ENCODE peak calls at places on chromosome 21, in eight cellular contexts. Z is adrenal gland, N is heart left ventricle, J is IMR-90, E is stomach, C is uterus, F is breast epithelium, P is tibial nerve. S is an unnamed sample.

GRCh38 chr21:21165063-21165645 is 166.9 kb downstream of the NCAM2 start:
- DNase-seq in Z (no peak), N (no peak), J (peak; percentile 97), E (no peak), C (no peak), F (no peak), P (peak; percentile 26), S (no peak)

GRCh38 chr21:38377165-38378093 is 120.6 kb downstream of the KCNJ15 start:
- DNase-seq in Z (no peak), N (no peak), J (no peak), E (no peak), C (no peak), F (no peak), P (no peak), S (no peak)

GRCh38 chr21:29477941-29478340 is 179.2 kb downstream of the BACH1 start:
- DNase-seq in Z (no peak), N (no peak), J (peak; percentile 71), E (no peak), C (no peak), F (no peak), P (no peak), S (no peak)

GRCh38 chr21:31872452-31873274 is at the start of gene HUNK:
- DNase-seq in Z (peak; percentile 30), N (no peak), J (peak; percentile 54), E (no peak), C (peak; percentile 42), F (no peak), P (no peak), S (no peak)

GRCh38 chr21:25639167-25639921 is at the start of gene JAM2:
- DNase-seq in Z (peak; percentile 48), N (peak; percentile 76), J (peak; percentile 29), E (no peak), C (peak; percentile 57), F (no peak), P (peak; percentile 39), S (peak; percentile 85)

GRCh38 chr21:30935889-30936168 is 54.4 kb upstream of the KRTAP11-1 start:
- DNase-seq in Z (no peak), N (no peak), J (no peak), E (no peak), C (no peak), F (no peak), P (no peak), S (no peak)

GRCh38 chr21:28986677-28987076 is 6.0 kb downstream of the LTN1 start:
- DNase-seq in Z (no peak), N (no peak), J (no peak), E (peak; percentile 36), C (no peak), F (no peak), P (no peak), S (no peak)

GRCh38 chr21:26043891-26044290 is 126.7 kb downstream of the APP start:
- DNase-seq in Z (no peak), N (no peak), J (no peak), E (no peak), C (no peak), F (no peak), P (no peak), S (no peak)

GRCh38 chr21:26883768-26884167 is 38.6 kb upstream of the ADAMTS1 start:
- DNase-seq in Z (no peak), N (no peak), J (peak; percentile 15), E (no peak), C (no peak), F (no peak), P (peak; percentile 8), S (no peak)

GRCh38 chr21:15967661-15968060 is 237.9 kb downstream of the USP25 start:
- DNase-seq in Z (no peak), N (no peak), J (peak; percentile 5), E (no peak), C (no peak), F (no peak), P (no peak), S (no peak)

GRCh38 chr21:32143222-32143939 is 135.5 kb downstream of the MIS18A start:
- DNase-seq in Z (no peak), N (peak; percentile 65), J (peak; percentile 3), E (no peak), C (no peak), F (no peak), P (peak; percentile 16), S (peak; percentile 36)

GRCh38 chr21:33884361-33885157 is 31.0 kb downstream of the ATP5PO start:
- DNase-seq in Z (no peak), N (no peak), J (no peak), E (no peak), C (no peak), F (no peak), P (no peak), S (no peak)

GRCh38 chr21:16517380-16517779 is 787.6 kb downstream of the USP25 start:
- DNase-seq in Z (no peak), N (no peak), J (peak; percentile 8), E (no peak), C (no peak), F (no peak), P (no peak), S (no peak)

DNA sequence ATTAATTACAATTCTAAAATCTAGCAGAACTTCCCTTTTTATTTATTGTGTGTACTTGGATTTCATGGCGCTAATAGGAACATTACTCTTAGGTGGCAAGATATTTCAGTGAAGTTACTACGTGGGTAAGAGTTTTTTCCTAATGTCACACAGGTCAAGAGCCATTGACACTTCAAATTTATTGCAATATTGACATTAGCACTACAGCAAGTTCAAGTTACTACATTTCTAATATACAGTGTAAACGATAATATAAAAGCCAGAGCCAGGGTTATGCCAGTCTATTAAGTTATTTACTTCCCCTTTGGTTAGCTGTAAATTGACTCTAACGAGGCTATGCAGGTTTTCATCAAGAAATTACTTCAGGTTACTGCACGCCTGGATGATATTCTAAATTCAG is 29.7 kb downstream of the CHODL start:
- DNase-seq in Z (no peak), N (no peak), J (no peak), E (no peak), C (no peak), F (no peak), P (no peak), S (no peak)
- TF ChIP-seq POLR2A in Z (no peak), N (no peak), J (no peak), E (no peak), C (no peak), F (no peak), P (no peak), S (no peak)

DNA sequence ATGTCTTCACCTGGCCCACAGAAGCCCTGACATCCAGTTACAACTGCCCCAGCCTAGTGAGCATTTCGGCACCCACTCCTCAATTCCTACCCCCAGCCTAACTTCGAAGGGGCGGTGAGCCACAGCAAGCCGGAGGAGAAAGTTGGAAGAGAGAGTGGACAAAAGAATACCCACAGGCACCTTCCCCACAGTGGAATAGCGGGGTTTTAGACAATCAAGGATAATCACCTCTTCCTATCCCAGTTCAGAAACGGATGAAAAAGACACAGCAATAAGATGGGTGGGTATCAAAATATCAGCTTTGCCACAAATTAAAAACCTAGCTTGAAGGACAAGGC is 1.3 kb upstream of the LSS start:
- DNase-seq in Z (no peak), N (no peak), J (no peak), E (no peak), C (no peak), F (no peak), P (no peak), S (no peak)
- H3K4me3 ChIP-seq in Z (peak overlapping the region; percentile 94), N (peak overlapping the region; percentile 69), J (no peak overlapping the region), E (peak overlapping the region; percentile 65), C (peak overlapping the region; percentile 99), F (peak overlapping the region; percentile 94), P (peak overlapping the region; percentile 70), S (no peak overlapping the region)

GRCh38 chr21:36640260-36641244 is 58.4 kb upstream of the SIM2 start:
- DNase-seq in Z (no peak), N (no peak), J (peak; percentile 23), E (no peak), C (no peak), F (no peak), P (no peak), S (no peak)
- TF ChIP-seq CTCF in Z (no peak), N (no peak), J (no peak), E (no peak), C (no peak), F (no peak), P (no peak), S (no peak)

GRCh38 chr21:39445339-39446269 is at the start of gene LCA5L:
- DNase-seq in Z (peak; percentile 95), N (peak; percentile 97), J (peak; percentile 81), E (peak; percentile 92), C (peak; percentile 86), F (peak; percentile 90), P (peak; percentile 76), S (peak; percentile 97)
- TF ChIP-seq POLR2A in Z (peak; percentile 94), N (peak; percentile 87), J (peak; percentile 59), E (no peak), C (peak; percentile 81), F (peak; percentile 37), P (peak; percentile 81), S (no peak)

DNA sequence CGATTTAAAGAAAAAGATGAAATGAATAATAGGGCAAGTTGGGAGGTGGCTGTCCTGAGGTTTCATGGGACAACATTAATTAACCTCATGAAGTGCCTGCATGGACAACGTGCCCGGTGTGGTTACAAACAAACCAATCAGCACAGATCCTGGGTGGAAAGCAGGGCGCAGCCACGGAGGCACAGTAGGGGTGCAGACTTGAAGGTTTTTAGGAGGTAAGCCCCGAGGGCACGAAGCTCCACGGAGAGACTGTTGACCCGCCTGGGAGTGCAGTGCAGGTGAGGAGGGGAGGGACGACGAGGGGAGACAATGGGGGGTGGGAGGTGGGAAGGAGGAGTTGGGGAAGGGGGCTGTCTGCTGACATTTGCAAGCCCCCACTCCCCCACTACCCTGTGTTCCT is 2.3 kb upstream of the RIPK4 start:
- DNase-seq in Z (no peak), N (no peak), J (no peak), E (no peak), C (no peak), F (peak; percentile 48), P (no peak), S (no peak)
- H3K4me3 ChIP-seq in Z (peak overlapping the region; percentile 16), N (peak overlapping the region; percentile 31), J (peak overlapping the region; percentile 4), E (peak overlapping the region; percentile 31), C (peak overlapping the region; percentile 2), F (peak overlapping the region; percentile 79), P (peak overlapping the region; percentile 28), S (no peak overlapping the region)

DNA sequence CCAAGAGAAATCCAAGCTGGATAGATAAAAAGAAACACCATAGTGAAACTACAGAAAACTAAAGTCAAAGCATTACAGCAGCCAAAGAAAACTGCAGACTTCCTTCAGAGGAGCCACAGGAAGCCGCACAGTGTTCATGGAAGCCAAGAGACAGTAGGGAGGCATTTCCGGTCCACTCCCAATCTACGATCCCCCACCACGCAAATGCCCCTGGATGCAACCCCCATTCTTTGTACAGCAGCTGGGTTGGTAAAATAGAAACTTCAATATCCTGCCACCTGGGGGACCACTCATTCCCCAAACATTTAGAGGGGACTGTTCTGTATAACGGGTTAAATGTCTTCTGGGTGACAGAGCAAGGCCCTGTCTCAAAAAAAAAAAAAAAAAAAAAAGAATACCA is 43.9 kb upstream of the TSPEAR start:
- DNase-seq in Z (no peak), N (no peak), J (no peak), E (no peak), C (no peak), F (no peak), P (no peak), S (no peak)
- TF ChIP-seq CTCF in Z (no peak), N (no peak), J (peak; percentile 26), E (no peak), C (no peak), F (no peak), P (no peak), S (no peak)

GRCh38 chr21:39379986-39380891 is 31.4 kb upstream of the HMGN1 start:
- DNase-seq in Z (peak; percentile 94), N (peak; percentile 99), J (peak; percentile 96), E (peak; percentile 93), C (peak; percentile 96), F (peak; percentile 93), P (peak; percentile 86), S (peak; percentile 93)
- TF ChIP-seq POLR2A in Z (peak; percentile 91), N (peak; percentile 80), J (peak; percentile 92), E (no peak), C (peak; percentile 51), F (peak; percentile 69), P (peak; percentile 86), S (no peak)